ENCODE peak calls at places on chromosome 12, in five cellular contexts. H, T, W, X and G are unnamed samples.

GRCh38 chr12:104682790-104683279 is 226.1 kb downstream of the CHST11 start:
- DNase-seq in H (no peak), T (no peak), W (peak; percentile 70), X (peak; percentile 58), G (no peak)

GRCh38 chr12:66409195-66409871 is 107.0 kb downstream of the HELB start:
- DNase-seq in H (peak; percentile 35), T (no peak), W (no peak), X (peak; percentile 1), G (no peak)

GRCh38 chr12:65537978-65538377 is 259.5 kb downstream of the MSRB3 start:
- DNase-seq in H (no peak), T (no peak), W (no peak), X (no peak), G (no peak)

GRCh38 chr12:50088577-50089335 is 3.6 kb downstream of the SMARCD1 start:
- DNase-seq in H (peak; percentile 27), T (no peak), W (peak; percentile 63), X (peak; percentile 35), G (no peak)

GRCh38 chr12:51970904-51971646 is 19.6 kb downstream of the ACVR1B start:
- DNase-seq in H (peak; percentile 81), T (no peak), W (no peak), X (peak; percentile 23), G (no peak)

GRCh38 chr12:24069532-24070395 is 120.3 kb upstream of the SOX5 start:
- DNase-seq in H (peak; percentile 43), T (no peak), W (no peak), X (no peak), G (peak; percentile 4)

GRCh38 chr12:47995976-47996375 is 8.3 kb downstream of the COL2A1 start:
- DNase-seq in H (peak; percentile 76), T (peak; percentile 33), W (no peak), X (no peak), G (no peak)

GRCh38 chr12:48783432-48783831 is 5.5 kb downstream of the ADCY6 start:
- DNase-seq in H (no peak), T (no peak), W (no peak), X (no peak), G (no peak)

GRCh38 chr12:106984588-106985137 is 2.3 kb downstream of the MTERF2 start:
- DNase-seq in H (no peak), T (no peak), W (no peak), X (no peak), G (no peak)

GRCh38 chr12:25829192-25829591 is 129.3 kb upstream of the RASSF8 start:
- DNase-seq in H (peak; percentile 91), T (peak; percentile 70), W (no peak), X (no peak), G (no peak)

GRCh38 chr12:127245009-127245408 is 1022.0 kb upstream of the TMEM132C start:
- DNase-seq in H (peak; percentile 37), T (no peak), W (no peak), X (no peak), G (no peak)

GRCh38 chr12:31204995-31205582 is 120.9 kb downstream of the SINHCAF start:
- DNase-seq in H (peak; percentile 50), T (no peak), W (no peak), X (no peak), G (no peak)

GRCh38 chr12:12350868-12351463 is 924 bp upstream of the MANSC1 start:
- DNase-seq in H (no peak), T (no peak), W (no peak), X (no peak), G (no peak)

GRCh38 chr12:87812030-87812429 is 217.2 kb downstream of the C12orf50 start:
- DNase-seq in H (peak; percentile 66), T (no peak), W (no peak), X (no peak), G (no peak)

GRCh38 chr12:113186666-113187325 is 1.3 kb downstream of the RITA1 start:
- DNase-seq in H (no peak), T (no peak), W (no peak), X (no peak), G (no peak)
- H3K4me3 ChIP-seq in H (peak overlapping the region; percentile 86), T (peak overlapping the region; percentile 87), W (no peak overlapping the region), X (no peak overlapping the region), G (no peak overlapping the region)

GRCh38 chr12:29778531-29778930 is 5.2 kb downstream of the TMTC1 start:
- DNase-seq in H (no peak), T (no peak), W (no peak), X (no peak), G (no peak)
- H3K27ac ChIP-seq in H (no peak overlapping the region), T (peak overlapping the region; percentile 38), W (no peak overlapping the region), X (no peak overlapping the region), G (no peak overlapping the region)

DNA sequence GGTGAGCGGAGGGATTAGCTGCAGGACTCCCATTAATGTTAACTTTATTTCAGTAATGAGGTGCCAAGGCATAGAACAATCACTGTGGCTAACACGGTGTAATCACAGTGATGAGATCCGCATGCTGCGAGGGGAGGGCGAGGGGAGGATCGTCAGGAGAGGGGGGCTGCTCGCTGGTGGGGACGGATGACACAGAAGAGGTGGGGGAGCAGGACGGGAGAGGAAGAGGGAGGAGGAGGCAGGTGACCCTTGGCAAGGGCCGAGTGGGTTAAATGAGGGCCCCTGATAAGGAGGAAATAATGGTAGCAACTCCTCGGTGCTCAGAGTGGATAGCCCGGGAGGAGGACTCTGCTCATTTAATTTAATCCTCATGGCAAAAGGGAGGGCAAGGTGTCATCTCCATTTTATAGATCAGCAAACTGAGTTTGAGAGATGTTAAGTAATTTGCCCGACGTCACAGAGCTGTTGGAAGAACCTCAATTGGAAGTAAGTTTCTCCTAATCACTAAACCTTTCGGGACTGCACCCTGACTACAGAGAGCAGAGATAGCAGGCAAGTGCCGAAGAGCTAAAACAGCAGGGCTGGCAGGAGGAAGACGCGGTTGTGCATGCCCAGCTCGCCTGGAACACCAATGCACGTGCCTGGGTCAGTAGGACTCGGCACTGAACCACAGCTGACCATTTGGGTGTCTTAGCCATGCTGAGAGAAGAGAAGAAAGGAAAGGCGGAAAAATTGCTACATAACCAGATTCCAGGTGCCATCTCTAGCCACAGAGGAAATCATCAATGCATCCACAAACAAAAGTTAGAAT is 43.0 kb downstream of the SPRING1 start:
- DNase-seq in H (no peak), T (no peak), W (no peak), X (no peak), G (no peak)
- H3K9me3 ChIP-seq in H (no peaks in the 10 kb centered on the region), T (no peaks in the 10 kb centered on the region), W (no peaks in the 10 kb centered on the region), X (no peaks in the 10 kb centered on the region), G (no peaks in the 10 kb centered on the region)

GRCh38 chr12:62793256-62794217 is 141.4 kb downstream of the PPM1H start:
- DNase-seq in H (peak; percentile 81), T (peak; percentile 92), W (peak; percentile 82), X (peak; percentile 35), G (peak; percentile 70)
- H3K4me3 ChIP-seq in H (no peak overlapping the region), T (no peak overlapping the region), W (no peak overlapping the region), X (no peak overlapping the region), G (no peak overlapping the region)

DNA sequence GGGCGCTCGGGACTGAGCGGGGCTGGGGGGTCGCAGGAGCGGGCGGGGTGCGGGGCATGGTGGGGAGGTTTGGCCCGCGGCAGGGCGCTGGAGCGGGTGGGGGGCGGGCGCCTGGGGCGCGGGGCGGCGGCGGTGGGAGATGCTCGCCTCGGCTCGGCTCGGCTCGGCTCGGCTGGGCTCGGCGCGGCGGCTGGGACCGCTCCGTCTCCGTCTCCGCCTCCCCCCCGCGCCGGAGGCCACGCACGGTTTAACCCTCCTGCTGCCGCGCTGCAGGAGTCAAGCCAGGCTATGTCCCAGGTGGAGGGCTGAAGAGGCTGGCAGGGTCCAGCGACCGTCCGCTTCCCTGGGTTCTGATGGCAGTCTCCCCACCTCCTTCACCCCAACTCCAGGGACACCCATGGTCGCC is at the start of gene PIANP:
- DNase-seq in H (no peak), T (no peak), W (no peak), X (peak; percentile 21), G (no peak)
- H3K27ac ChIP-seq in H (no peak within 1 kb of the TSS), T (peak within 1 kb of the TSS; percentile 18), W (no peak within 1 kb of the TSS), X (peak within 1 kb of the TSS; percentile 11), G (no peak within 1 kb of the TSS)

GRCh38 chr12:90398437-90398836 is 556.5 kb downstream of the CCER1 start:
- DNase-seq in H (no peak), T (no peak), W (no peak), X (no peak), G (no peak)

GRCh38 chr12:90393089-90393488 is 561.9 kb downstream of the CCER1 start:
- DNase-seq in H (no peak), T (no peak), W (no peak), X (no peak), G (no peak)

GRCh38 chr12:90390947-90391346 is 564.0 kb downstream of the CCER1 start:
- DNase-seq in H (no peak), T (no peak), W (no peak), X (no peak), G (no peak)

GRCh38 chr12:90396556-90396955 is 558.4 kb downstream of the CCER1 start:
- DNase-seq in H (no peak), T (no peak), W (no peak), X (no peak), G (no peak)

DNA sequence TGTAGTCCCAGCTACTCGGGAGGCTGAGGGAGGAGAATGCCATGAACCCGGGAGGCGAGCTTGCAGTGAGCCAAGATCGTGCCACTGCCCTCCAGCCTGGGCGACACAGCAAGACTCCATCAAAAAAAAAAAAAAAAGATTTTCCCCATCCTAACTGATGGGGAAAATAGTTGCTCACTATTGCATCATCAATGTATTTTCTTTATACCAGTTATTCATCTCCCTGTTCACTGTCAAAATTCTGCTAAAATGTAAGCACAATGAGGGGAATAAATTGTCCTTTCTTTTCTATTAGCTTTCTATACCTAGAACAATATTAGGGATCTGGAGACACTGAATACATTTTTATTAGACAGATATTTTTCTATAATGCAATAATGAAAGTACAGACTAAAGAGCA is 561.3 kb downstream of the CCER1 start:
- DNase-seq in H (no peak), T (no peak), W (no peak), X (no peak), G (no peak)
- H3K9me3 ChIP-seq in H (no peaks in the 10 kb centered on the region), T (peaks cover 11% of the 10 kb centered on the region), W (peaks cover 7% of the 10 kb centered on the region), X (peaks cover 4% of the 10 kb centered on the region), G (no peaks in the 10 kb centered on the region)

GRCh38 chr12:109153711-109154434 is 37.5 kb downstream of the ACACB start:
- DNase-seq in H (no peak), T (no peak), W (no peak), X (no peak), G (no peak)
- H3K4me3 ChIP-seq in H (peak overlapping the region; percentile 59), T (peak overlapping the region; percentile 65), W (no peak overlapping the region), X (peak overlapping the region; percentile 74), G (peak overlapping the region; percentile 40)

GRCh38 chr12:56332512-56333196 is 1.1 kb downstream of the PAN2 start:
- DNase-seq in H (no peak), T (no peak), W (no peak), X (no peak), G (no peak)
- H3K27ac ChIP-seq in H (peak overlapping the region; percentile 95), T (peak overlapping the region; percentile 92), W (peak overlapping the region; percentile 92), X (peak overlapping the region; percentile 96), G (no peak overlapping the region)